ENCODE peak calls at places on chromosomes 16 and 17, in four cellular contexts. One of them, this sample, is unnamed.

GRCh38 chr16:35642322-35642835 is 2183.0 kb downstream of the TP53TG3F start:
- DNase-seq in tibial artery: no peak
- DNase-seq in Peyer's patch: no peak
- DNase-seq in HFF-Myc: no peak
- DNase-seq in this sample: no peak

GRCh38 chr17:60916043-60916442 is 238.4 kb downstream of the BCAS3 start:
- DNase-seq in Peyer's patch: no peak
- DNase-seq in HFF-Myc: no peak
- DNase-seq in tibial artery: no peak
- DNase-seq in this sample: no peak

GRCh38 chr17:1733759-1734158 is 8.9 kb upstream of the SERPINF2 start:
- DNase-seq in HFF-Myc: no peak
- DNase-seq in tibial artery: no peak
- DNase-seq in Peyer's patch: no peak
- DNase-seq in this sample: no peak

GRCh38 chr17:68356520-68356919 is 65.2 kb downstream of the ARSG start:
- DNase-seq in HFF-Myc: no peak
- DNase-seq in tibial artery: no peak
- DNase-seq in Peyer's patch: no peak
- DNase-seq in this sample: no peak

GRCh38 chr16:70649300-70649699 is 2.9 kb downstream of the IL34 start:
- DNase-seq in Peyer's patch: no peak
- DNase-seq in tibial artery: no peak
- DNase-seq in HFF-Myc: no peak
- DNase-seq in this sample: no peak

GRCh38 chr17:80362428-80363119 is 52.4 kb upstream of the ENDOV start:
- DNase-seq in HFF-Myc: peak
- DNase-seq in tibial artery: peak
- DNase-seq in Peyer's patch: peak
- DNase-seq in this sample: no peak

GRCh38 chr16:28126684-28127620 is 63.4 kb upstream of the GSG1L start:
- DNase-seq in HFF-Myc: no peak
- DNase-seq in tibial artery: no peak
- DNase-seq in Peyer's patch: no peak
- DNase-seq in this sample: no peak

GRCh38 chr16:48075398-48075797 is 80.4 kb downstream of the ABCC12 start:
- DNase-seq in tibial artery: no peak
- DNase-seq in HFF-Myc: no peak
- DNase-seq in Peyer's patch: no peak
- DNase-seq in this sample: no peak

GRCh38 chr17:79501910-79502309 is 108.9 kb downstream of the RBFOX3 start:
- DNase-seq in Peyer's patch: no peak
- DNase-seq in HFF-Myc: no peak
- DNase-seq in tibial artery: no peak
- DNase-seq in this sample: no peak

GRCh38 chr17:2025622-2026309 is 632 bp upstream of the RTN4RL1 start:
- DNase-seq in tibial artery: peak
- DNase-seq in Peyer's patch: peak
- DNase-seq in HFF-Myc: no peak
- DNase-seq in this sample: no peak

GRCh38 chr17:59837362-59838195 is 55.2 kb downstream of the TUBD1 start:
- DNase-seq in HFF-Myc: peak
- DNase-seq in Peyer's patch: no peak
- DNase-seq in tibial artery: peak
- DNase-seq in this sample: peak

GRCh38 chr17:8304181-8304910 is 5.7 kb upstream of the ARHGEF15 start:
- DNase-seq in tibial artery: no peak
- DNase-seq in HFF-Myc: no peak
- DNase-seq in Peyer's patch: no peak
- DNase-seq in this sample: no peak

GRCh38 chr16:54171855-54172537 is 114.6 kb downstream of the IRX3 start:
- DNase-seq in Peyer's patch: no peak
- DNase-seq in tibial artery: no peak
- DNase-seq in HFF-Myc: no peak
- DNase-seq in this sample: peak

GRCh38 chr16:82229800-82230619 is 60.0 kb upstream of the MPHOSPH6 start:
- DNase-seq in HFF-Myc: peak
- DNase-seq in Peyer's patch: peak
- DNase-seq in tibial artery: no peak
- DNase-seq in this sample: peak

GRCh38 chr17:82204831-82205719 is 7.6 kb downstream of the CCDC57 start:
- DNase-seq in HFF-Myc: peak
- DNase-seq in Peyer's patch: no peak
- DNase-seq in tibial artery: no peak
- DNase-seq in this sample: no peak

GRCh38 chr17:46738544-46738943 is 79.9 kb downstream of the WNT3 start:
- DNase-seq in Peyer's patch: no peak
- DNase-seq in tibial artery: no peak
- DNase-seq in HFF-Myc: no peak
- DNase-seq in this sample: peak

GRCh38 chr17:19346351-19347255 is 15.9 kb downstream of the B9D1 start:
- DNase-seq in HFF-Myc: peak
- DNase-seq in Peyer's patch: peak
- DNase-seq in tibial artery: peak
- DNase-seq in this sample: peak

GRCh38 chr17:9132291-9132690 is 111.0 kb downstream of the NTN1 start:
- DNase-seq in HFF-Myc: no peak
- DNase-seq in tibial artery: no peak
- DNase-seq in Peyer's patch: peak
- DNase-seq in this sample: no peak

GRCh38 chr17:44863254-44863918 is 15.7 kb downstream of the HIGD1B start:
- DNase-seq in Peyer's patch: no peak
- DNase-seq in HFF-Myc: no peak
- DNase-seq in tibial artery: no peak
- DNase-seq in this sample: no peak

GRCh38 chr17:79913451-79913850 is 74.2 kb upstream of the CBX4 start:
- DNase-seq in Peyer's patch: peak
- DNase-seq in tibial artery: no peak
- DNase-seq in HFF-Myc: no peak
- DNase-seq in this sample: no peak

GRCh38 chr16:9007177-9007794 is 43.6 kb upstream of the USP7 start:
- DNase-seq in HFF-Myc: no peak
- DNase-seq in tibial artery: no peak
- DNase-seq in Peyer's patch: no peak
- DNase-seq in this sample: no peak

GRCh38 chr16:9978160-9978725 is 204.0 kb downstream of the GRIN2A start:
- DNase-seq in HFF-Myc: no peak
- DNase-seq in tibial artery: no peak
- DNase-seq in Peyer's patch: no peak
- DNase-seq in this sample: no peak

GRCh38 chr17:77433385-77434135 is 292.8 kb downstream of the SEC14L1 start:
- DNase-seq in Peyer's patch: no peak
- DNase-seq in HFF-Myc: no peak
- DNase-seq in tibial artery: no peak
- DNase-seq in this sample: no peak

GRCh38 chr16:83847371-83848225 is 39.8 kb downstream of the HSBP1 start:
- DNase-seq in HFF-Myc: no peak
- DNase-seq in tibial artery: no peak
- DNase-seq in Peyer's patch: no peak
- DNase-seq in this sample: no peak

GRCh38 chr16:7962480-7962879 is 627.8 kb downstream of the TMEM114 start:
- DNase-seq in Peyer's patch: no peak
- DNase-seq in tibial artery: no peak
- DNase-seq in HFF-Myc: no peak
- DNase-seq in this sample: no peak

GRCh38 chr17:2701161-2701995 is 10.2 kb downstream of the CLUH start:
- DNase-seq in HFF-Myc: no peak
- DNase-seq in tibial artery: no peak
- DNase-seq in Peyer's patch: peak
- DNase-seq in this sample: no peak

GRCh38 chr17:48542956-48543853 is 1.7 kb downstream of the HOXB2 start:
- DNase-seq in tibial artery: peak
- DNase-seq in Peyer's patch: peak
- DNase-seq in HFF-Myc: no peak
- DNase-seq in this sample: no peak

GRCh38 chr17:82679586-82680465 is 18.7 kb downstream of the RAB40B start:
- DNase-seq in HFF-Myc: no peak
- DNase-seq in Peyer's patch: no peak
- DNase-seq in tibial artery: no peak
- DNase-seq in this sample: no peak

GRCh38 chr16:56610609-56611111 is 2.3 kb downstream of the MT2A start:
- DNase-seq in Peyer's patch: no peak
- DNase-seq in HFF-Myc: no peak
- DNase-seq in tibial artery: peak
- DNase-seq in this sample: peak
- H3K4me3 ChIP-seq in Peyer's patch: no peak
- H3K4me3 ChIP-seq in HFF-Myc: peak
- H3K4me3 ChIP-seq in tibial artery: peak
- H3K4me3 ChIP-seq in this sample: peak

DNA sequence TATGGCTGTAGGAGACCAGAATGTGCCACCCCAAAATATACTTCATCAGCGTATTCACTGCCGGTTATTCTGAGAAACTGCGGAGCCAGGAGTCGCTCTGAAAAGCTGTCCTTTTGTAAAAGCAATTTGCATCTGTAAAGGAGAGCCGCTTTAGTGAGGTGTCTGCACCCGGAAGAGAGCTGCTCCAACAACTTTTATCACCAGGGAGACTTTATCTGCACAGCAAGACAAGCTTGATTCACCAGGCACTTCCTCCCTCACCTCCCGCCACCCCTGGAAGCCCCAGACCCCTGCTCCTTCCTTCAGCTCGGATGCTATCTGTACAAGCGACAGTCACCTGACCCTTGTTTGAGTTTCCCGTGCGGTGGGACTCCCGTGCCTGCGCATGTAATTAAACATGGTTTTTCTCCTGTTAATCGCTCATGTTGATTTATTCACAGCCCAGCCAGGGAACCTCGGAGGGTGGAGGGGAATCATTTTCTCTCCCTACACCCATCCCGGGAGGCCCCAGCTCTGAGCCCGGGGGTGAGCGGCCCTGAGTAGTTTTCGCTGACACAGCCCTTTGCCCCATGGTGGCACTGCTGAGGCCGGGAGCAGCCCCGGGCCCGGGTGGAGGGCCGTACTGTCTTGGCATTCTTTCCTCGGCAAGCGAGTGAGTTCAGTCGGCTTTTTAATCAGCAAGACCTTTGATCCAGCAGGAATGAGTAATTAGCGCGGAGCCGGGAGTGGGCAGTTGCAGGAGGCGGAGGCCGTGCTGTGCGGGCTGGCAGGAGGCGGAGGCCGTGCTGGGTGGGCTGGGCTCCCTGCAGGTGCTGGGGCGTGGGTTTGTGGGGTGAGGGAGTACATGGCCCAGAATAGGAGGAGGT is 222.7 kb upstream of the CIBAR2 start:
- DNase-seq in Peyer's patch: peak
- DNase-seq in tibial artery: no peak
- DNase-seq in HFF-Myc: no peak
- DNase-seq in this sample: no peak
- TF ChIP-seq CTCF in Peyer's patch: no peak
- TF ChIP-seq CTCF in tibial artery: no peak
- TF ChIP-seq CTCF in HFF-Myc: no peak
- TF ChIP-seq CTCF in this sample: no peak

DNA sequence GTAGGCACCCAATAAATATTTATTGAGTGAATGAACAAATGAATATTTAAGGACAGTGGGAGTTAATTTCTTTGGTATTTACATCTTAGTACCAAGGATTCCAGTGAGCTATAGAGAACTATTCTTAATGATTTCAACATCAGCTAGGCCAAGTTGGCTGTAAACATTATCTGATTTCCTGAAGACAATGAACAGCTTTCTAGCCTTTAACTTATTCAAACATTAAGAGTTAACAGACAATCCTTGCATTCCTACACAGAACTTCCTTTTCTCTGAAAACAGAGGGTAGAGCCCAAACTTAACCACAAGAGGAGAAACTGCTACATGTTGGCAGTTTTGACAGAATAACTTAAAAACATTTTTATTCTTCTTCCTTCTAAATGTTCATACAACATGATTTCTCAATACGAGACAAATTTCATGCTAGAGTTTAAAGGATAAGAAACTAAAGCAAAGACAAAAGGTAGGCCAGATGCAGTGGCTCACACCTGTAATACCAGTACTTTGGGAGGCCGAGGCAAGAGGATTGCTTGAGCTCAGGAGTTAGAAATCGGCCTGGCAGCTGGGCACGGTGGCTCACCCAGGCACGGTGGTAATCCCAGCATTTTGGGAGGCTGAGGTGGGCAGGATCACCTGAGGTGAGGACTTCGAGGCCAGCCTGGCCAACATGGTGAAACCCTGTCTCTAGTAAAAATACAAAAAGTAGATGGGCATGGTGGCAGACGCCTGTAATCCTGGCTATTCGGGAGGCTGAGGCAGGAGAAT is 4.4 kb downstream of the CRLF3 start:
- DNase-seq in HFF-Myc: no peak
- DNase-seq in Peyer's patch: peak
- DNase-seq in tibial artery: no peak
- DNase-seq in this sample: no peak
- H3K4me3 ChIP-seq in HFF-Myc: no peak
- H3K4me3 ChIP-seq in Peyer's patch: no peak
- H3K4me3 ChIP-seq in tibial artery: no peak
- H3K4me3 ChIP-seq in this sample: no peak

GRCh38 chr17:66582373-66583111 is 252.4 kb upstream of the CACNG5 start:
- DNase-seq in HFF-Myc: no peak
- DNase-seq in tibial artery: no peak
- DNase-seq in Peyer's patch: no peak
- DNase-seq in this sample: no peak
- TF ChIP-seq CTCF in HFF-Myc: peak
- TF ChIP-seq CTCF in tibial artery: no peak
- TF ChIP-seq CTCF in Peyer's patch: no peak
- TF ChIP-seq CTCF in this sample: no peak

GRCh38 chr17:73508057-73508930 is 136.0 kb downstream of the SDK2 start:
- DNase-seq in HFF-Myc: no peak
- DNase-seq in Peyer's patch: no peak
- DNase-seq in tibial artery: no peak
- DNase-seq in this sample: no peak
- H3K4me3 ChIP-seq in HFF-Myc: no peak
- H3K4me3 ChIP-seq in Peyer's patch: no peak
- H3K4me3 ChIP-seq in tibial artery: no peak
- H3K4me3 ChIP-seq in this sample: no peak

DNA sequence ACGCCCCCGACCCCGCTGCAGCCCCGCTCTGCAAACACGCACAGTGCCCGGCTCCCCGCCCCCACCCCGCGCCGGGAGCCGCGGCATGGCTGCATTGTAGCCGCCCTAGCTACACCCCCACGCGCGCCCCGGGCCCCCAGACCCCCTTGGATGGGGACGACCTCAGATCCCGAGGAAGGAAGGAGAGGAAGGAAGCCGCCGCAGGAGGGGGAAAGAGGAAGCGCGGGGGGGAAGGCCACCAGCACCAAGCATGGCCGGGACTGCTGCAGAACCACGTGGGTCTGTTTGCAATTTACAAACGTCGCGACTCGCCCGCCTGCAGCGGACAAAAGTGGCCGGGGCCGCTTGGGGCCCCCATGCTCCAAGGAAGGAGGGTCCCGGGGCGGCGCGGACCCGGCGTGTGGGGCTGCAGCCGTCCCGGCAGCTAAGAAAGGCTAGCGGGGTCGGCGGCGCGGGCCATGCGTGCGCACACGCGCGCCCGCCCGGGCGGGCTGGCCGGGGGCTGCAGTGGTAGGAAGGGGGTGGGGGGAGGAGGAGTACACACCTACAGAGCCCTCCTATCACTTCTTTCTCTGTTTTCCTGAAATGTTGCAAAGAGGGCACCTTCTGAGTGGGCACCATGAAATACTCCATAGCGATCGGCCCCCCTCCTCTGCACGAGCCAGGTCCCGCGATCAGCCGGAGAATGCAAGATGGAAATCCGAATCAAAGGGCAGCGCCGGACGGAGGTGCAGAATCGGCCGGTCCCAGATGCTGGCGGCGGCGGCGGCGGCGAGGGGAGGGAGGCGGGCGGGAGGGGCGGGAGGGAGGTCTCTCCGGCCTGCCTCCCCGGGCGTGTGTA is 489 bp downstream of the TFAP4 start:
- DNase-seq in tibial artery: peak
- DNase-seq in Peyer's patch: no peak
- DNase-seq in HFF-Myc: no peak
- DNase-seq in this sample: no peak
- TF ChIP-seq CTCF in tibial artery: no peak
- TF ChIP-seq CTCF in Peyer's patch: no peak
- TF ChIP-seq CTCF in HFF-Myc: no peak
- TF ChIP-seq CTCF in this sample: no peak